ENCODE peak calls at places on chromosome 19, in six cellular contexts. Z is thoracic aorta, C is colonic mucosa, H is kidney epithelial cell, T is prostate gland, Q is BE2C. S is an unnamed sample.

GRCh38 chr19:27765397-27765796 is 1447.6 kb downstream of the UQCRFS1 start:
- DNase-seq in T (no peak), H (no peak), Q (no peak), C (no peak), Z (no peak), S (peak)

GRCh38 chr19:18809149-18809978 is 18.3 kb upstream of the COMP start:
- DNase-seq in C (peak), Q (no peak), T (peak), H (no peak), Z (no peak), S (no peak)

GRCh38 chr19:39413903-39414608 is 1.6 kb downstream of the PLEKHG2 start:
- DNase-seq in C (peak), H (no peak), Q (peak), T (no peak), Z (no peak), S (no peak)

GRCh38 chr19:1057185-1057857 is 9.6 kb upstream of the ARHGAP45 start:
- DNase-seq in T (no peak), H (no peak), C (no peak), Q (no peak), Z (no peak), S (no peak)

GRCh38 chr19:1847348-1847683 is 967 bp downstream of the REXO1 start:
- DNase-seq in H (no peak), Z (no peak), T (no peak), C (no peak), Q (no peak), S (no peak)

GRCh38 chr19:6023085-6023682 is 45.2 kb upstream of the RANBP3 start:
- DNase-seq in Z (no peak), T (no peak), H (peak), C (no peak), Q (no peak), S (no peak)

GRCh38 chr19:33125929-33126388 is 6.0 kb upstream of the WDR88 start:
- DNase-seq in C (peak), Q (peak), Z (no peak), H (no peak), T (peak), S (no peak)

GRCh38 chr19:33387351-33388230 is 14.1 kb downstream of the CEBPG start:
- DNase-seq in H (no peak), C (no peak), Q (no peak), Z (no peak), T (no peak), S (no peak)

GRCh38 chr19:31154021-31154420 is 195.2 kb downstream of the TSHZ3 start:
- DNase-seq in C (no peak), T (peak), Q (no peak), Z (no peak), H (peak), S (no peak)

GRCh38 chr19:50893047-50893737 is 18.0 kb downstream of the KLK4 start:
- DNase-seq in C (no peak), Z (no peak), T (no peak), H (no peak), Q (peak), S (no peak)
- TF ChIP-seq CTCF in C (no peak), Z (no peak), T (no peak), H (no peak), Q (peak), S (no peak)

GRCh38 chr19:55549500-55550320 is 4.4 kb upstream of the SBK3 start:
- DNase-seq in C (peak), T (no peak), H (peak), Z (no peak), Q (peak), S (no peak)
- TF ChIP-seq CTCF in C (no peak), T (no peak), H (no peak), Z (no peak), Q (no peak), S (no peak)

DNA sequence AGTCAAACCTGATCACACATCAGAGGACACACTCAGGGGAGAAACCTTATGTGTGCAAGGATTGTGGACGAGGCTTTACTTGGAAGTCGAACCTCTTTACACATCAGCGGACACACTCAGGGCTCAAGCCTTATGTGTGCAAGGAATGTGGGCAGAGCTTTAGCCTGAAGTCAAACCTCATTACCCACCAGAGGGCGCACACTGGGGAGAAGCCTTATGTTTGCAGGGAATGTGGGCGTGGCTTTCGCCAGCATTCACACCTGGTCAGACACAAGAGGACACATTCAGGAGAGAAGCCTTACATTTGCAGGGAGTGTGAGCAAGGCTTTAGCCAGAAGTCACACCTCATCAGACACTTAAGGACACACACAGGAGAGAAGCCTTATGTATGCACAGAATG is 8.2 kb upstream of the ZNF527 start:
- DNase-seq in Q (peak), C (no peak), H (no peak), T (no peak), Z (no peak), S (no peak)
- TF ChIP-seq CTCF in Q (peak), C (no peak), H (no peak), T (no peak), Z (no peak), S (no peak)

GRCh38 chr19:3608079-3608641 is 1.5 kb upstream of the TBXA2R start:
- DNase-seq in Z (no peak), Q (no peak), H (no peak), T (no peak), C (no peak), S (no peak)
- TF ChIP-seq CTCF in Z (no peak), Q (no peak), H (no peak), T (no peak), C (no peak), S (no peak)

GRCh38 chr19:41821003-41821735 is 23.3 kb downstream of the LYPD4 start:
- DNase-seq in C (peak), Q (peak), Z (no peak), T (peak), H (no peak), S (no peak)
- TF ChIP-seq CTCF in C (peak), Q (peak), Z (peak), T (peak), H (peak), S (no peak)

DNA sequence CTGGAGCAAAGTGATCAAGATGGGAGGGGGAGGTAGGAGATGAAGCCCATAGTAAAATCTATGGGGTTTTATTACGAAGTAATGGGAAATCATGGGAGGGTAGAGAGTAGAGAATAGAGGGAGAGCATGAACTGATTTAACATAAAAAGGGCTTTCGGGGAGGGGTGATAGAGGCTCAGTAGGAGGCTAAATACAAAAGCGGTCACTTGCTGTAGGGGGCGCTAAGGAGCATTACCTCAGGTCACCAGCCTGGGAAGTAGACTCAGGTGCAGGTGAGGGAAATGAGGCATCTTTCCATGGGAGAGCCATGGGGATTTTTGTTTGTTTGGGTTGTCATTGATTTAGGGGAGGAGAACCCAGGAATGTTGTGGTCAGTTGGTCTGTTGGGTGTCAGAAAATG is 14.1 kb downstream of the KRTDAP start:
- DNase-seq in Q (no peak), Z (no peak), T (no peak), H (no peak), C (no peak), S (no peak)
- TF ChIP-seq CTCF in Q (peak), Z (no peak), T (no peak), H (no peak), C (no peak), S (no peak)

S was measured in coronary artery.